ENCODE peak calls at places on chromosomes 2 and 18, in five cellular contexts. M is GM12878; N is CD4-positive, CD25-positive, alpha-beta regulatory T cell; X is effector memory CD4-positive, alpha-beta T cell; W is left lung. U is an unnamed sample.
A peak's percentile ranks its signal among the peaks of the same experiment; 100 is the strongest.

GRCh38 chr2:173446722-173447121 is 92.0 kb downstream of the CDCA7 start:
- DNase-seq in M (no peak), N (no peak), X (no peak), W (no peak), U (no peak)

GRCh38 chr2:35365859-35366258 is 989.7 kb upstream of the CRIM1 start:
- DNase-seq in M (no peak), N (no peak), X (no peak), W (no peak), U (no peak)

GRCh38 chr18:47263197-47263827 is 11.9 kb upstream of the SKOR2 start:
- DNase-seq in M (no peak), N (no peak), X (no peak), W (no peak), U (no peak)

GRCh38 chr2:237888389-237888788 is 29.0 kb downstream of the RAMP1 start:
- DNase-seq in M (no peak), N (no peak), X (no peak), W (no peak), U (no peak)

GRCh38 chr2:175004730-175004979 is 526 bp downstream of the CHN1 start:
- DNase-seq in M (no peak), N (no peak), X (no peak), W (no peak), U (no peak)

GRCh38 chr18:24517554-24517953 is 57.1 kb downstream of the HRH4 start:
- DNase-seq in M (no peak), N (no peak), X (no peak), W (no peak), U (no peak)

GRCh38 chr18:34620258-34620861 is 89.7 kb upstream of the DTNA start:
- DNase-seq in M (no peak), N (no peak), X (no peak), W (no peak), U (no peak)

GRCh38 chr2:12884713-12885282 is 168.1 kb downstream of the TRIB2 start:
- DNase-seq in M (no peak), N (no peak), X (no peak), W (no peak), U (peak; percentile 79)

GRCh38 chr18:42442661-42443060 is 487.6 kb downstream of the PIK3C3 start:
- DNase-seq in M (no peak), N (no peak), X (no peak), W (no peak), U (no peak)

GRCh38 chr18:65091737-65092329 is 659.0 kb upstream of the CDH7 start:
- DNase-seq in M (no peak), N (no peak), X (no peak), W (no peak), U (no peak)

GRCh38 chr2:54204476-54204875 is 51.6 kb downstream of the TSPYL6 start:
- DNase-seq in M (no peak), N (no peak), X (no peak), W (no peak), U (no peak)

GRCh38 chr2:121197369-121198091 is 87.5 kb downstream of the TFCP2L1 start:
- DNase-seq in M (no peak), N (no peak), X (no peak), W (peak; percentile 91), U (peak; percentile 91)

GRCh38 chr2:239765076-239765845 is 259.9 kb downstream of the NDUFA10 start:
- DNase-seq in M (no peak), N (no peak), X (no peak), W (no peak), U (peak; percentile 33)

GRCh38 chr2:217638031-217638430 is 364.8 kb downstream of the TNS1 start:
- DNase-seq in M (no peak), N (no peak), X (no peak), W (no peak), U (no peak)

GRCh38 chr2:176291768-176292393 is 22.6 kb downstream of the MTX2 start:
- DNase-seq in M (peak; percentile 48), N (peak; percentile 50), X (no peak), W (no peak), U (no peak)

GRCh38 chr2:40201425-40201824 is 250.5 kb downstream of the SLC8A1 start:
- DNase-seq in M (no peak), N (no peak), X (no peak), W (no peak), U (no peak)

GRCh38 chr2:224638338-224638823 is 53.2 kb upstream of the CUL3 start:
- DNase-seq in M (peak; percentile 55), N (peak; percentile 89), X (no peak), W (no peak), U (no peak)

GRCh38 chr18:5937086-5937485 is 41.8 kb upstream of the TMEM200C start:
- DNase-seq in M (no peak), N (no peak), X (no peak), W (no peak), U (no peak)

GRCh38 chr2:241811209-241811951 is 2.4 kb downstream of the NEU4 start:
- DNase-seq in M (no peak), N (no peak), X (no peak), W (no peak), U (no peak)

GRCh38 chr2:46479265-46479664 is at the start of gene TMEM247:
- DNase-seq in M (no peak), N (no peak), X (no peak), W (no peak), U (no peak)

GRCh38 chr2:239975665-239976064 is 49.5 kb downstream of the NDUFA10 start:
- DNase-seq in M (no peak), N (no peak), X (no peak), W (no peak), U (no peak)

GRCh38 chr2:239265681-239266435 is 135.0 kb downstream of the HDAC4 start:
- DNase-seq in M (no peak), N (no peak), X (no peak), W (no peak), U (peak; percentile 69)

GRCh38 chr2:160372585-160372984 is 121.0 kb downstream of the RBMS1 start:
- DNase-seq in M (no peak), N (no peak), X (no peak), W (no peak), U (no peak)

GRCh38 chr2:241505086-241505780 is 3.2 kb downstream of the STK25 start:
- DNase-seq in M (no peak), N (no peak), X (no peak), W (no peak), U (no peak)

GRCh38 chr2:158458617-158458920 is 1.8 kb downstream of the PKP4 start:
- DNase-seq in M (no peak), N (no peak), X (no peak), W (no peak), U (no peak)

GRCh38 chr2:46811379-46812310 is 104.0 kb downstream of the MCFD2 start:
- DNase-seq in M (no peak), N (no peak), X (no peak), W (no peak), U (no peak)

GRCh38 chr2:36911012-36911411 is 55.3 kb downstream of the STRN start:
- DNase-seq in M (no peak), N (no peak), X (no peak), W (no peak), U (no peak)

GRCh38 chr2:189127756-189128155 is 51.8 kb downstream of the COL5A2 start:
- DNase-seq in M (no peak), N (no peak), X (no peak), W (no peak), U (no peak)

GRCh38 chr2:56118474-56118873 is 65.3 kb upstream of the CCDC85A start:
- DNase-seq in M (no peak), N (no peak), X (no peak), W (no peak), U (no peak)

GRCh38 chr18:32771871-32772499 is 838 bp downstream of the KLHL14 start:
- DNase-seq in M (no peak), N (no peak), X (no peak), W (no peak), U (no peak)
- H3K4me3 ChIP-seq in M (no peak overlapping the region), N (no peak overlapping the region), X (no peak overlapping the region), W (peak overlapping the region; percentile 11), U (peak overlapping the region; percentile 50)

DNA sequence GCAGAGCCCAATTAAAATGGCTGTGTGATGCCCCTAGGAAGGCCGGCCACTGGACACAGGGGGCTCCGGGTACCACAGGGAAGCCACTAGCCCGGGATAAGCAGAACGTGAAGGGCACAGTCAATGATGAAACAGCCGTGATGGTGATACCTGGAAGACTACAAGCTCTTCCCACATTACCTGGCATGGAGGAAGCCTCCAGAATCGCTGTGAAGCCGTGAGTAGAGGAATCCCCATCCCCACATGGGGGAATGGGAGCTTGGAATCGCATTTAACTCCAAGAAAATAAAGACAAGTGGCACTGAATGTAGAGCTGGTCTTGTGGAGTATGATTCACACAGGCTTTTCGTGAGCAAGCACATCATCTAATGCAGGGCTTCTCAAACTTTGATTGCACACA is 16.1 kb downstream of the GALNT14 start:
- DNase-seq in M (no peak), N (no peak), X (no peak), W (no peak), U (no peak)
- H3K4me3 ChIP-seq in M (no peak overlapping the region), N (no peak overlapping the region), X (no peak overlapping the region), W (no peak overlapping the region), U (no peak overlapping the region)

GRCh38 chr18:77209587-77209986 is 40.1 kb upstream of the GALR1 start:
- DNase-seq in M (no peak), N (no peak), X (no peak), W (no peak), U (no peak)

GRCh38 chr18:77207540-77207939 is 42.1 kb upstream of the GALR1 start:
- DNase-seq in M (no peak), N (peak; percentile 68), X (peak; percentile 21), W (peak; percentile 49), U (peak; percentile 85)

GRCh38 chr18:77206676-77207370 is 42.8 kb upstream of the GALR1 start:
- DNase-seq in M (no peak), N (no peak), X (no peak), W (no peak), U (no peak)

GRCh38 chr18:77210249-77210648 is 39.4 kb upstream of the GALR1 start:
- DNase-seq in M (no peak), N (no peak), X (no peak), W (no peak), U (peak; percentile 59)

GRCh38 chr18:77208969-77209368 is 40.7 kb upstream of the GALR1 start:
- DNase-seq in M (peak; percentile 34), N (peak; percentile 71), X (no peak), W (peak; percentile 53), U (peak; percentile 65)
- H3K4me3 ChIP-seq in M (peak overlapping the region; percentile 4), N (peak overlapping the region; percentile 91), X (peak overlapping the region; percentile 48), W (no peak overlapping the region), U (no peak overlapping the region)

GRCh38 chr2:117704818-117705217 is 109.7 kb upstream of the DDX18 start:
- DNase-seq in M (no peak), N (no peak), X (no peak), W (no peak), U (no peak)
- H3K4me3 ChIP-seq in M (no peak overlapping the region), N (no peak overlapping the region), X (no peak overlapping the region), W (no peak overlapping the region), U (no peak overlapping the region)

GRCh38 chr2:152403395-152403794 is 68.4 kb downstream of the FMNL2 start:
- DNase-seq in M (no peak), N (no peak), X (no peak), W (no peak), U (no peak)
- H3K4me3 ChIP-seq in M (no peak overlapping the region), N (no peak overlapping the region), X (no peak overlapping the region), W (no peak overlapping the region), U (no peak overlapping the region)

U was measured in suprapubic skin.